ENCODE peak calls at places on chromosomes 2 and 18, in nine cellular contexts. O, B, P, J, I, T, Y, U and X are unnamed samples.
A peak's percentile ranks its signal among the peaks of the same experiment; 100 is the strongest.

GRCh38 chr2:211281430-211282073 is 725.2 kb downstream of the CPS1 start:
- DNase-seq in O (no peak), B (peak; percentile 61), P (no peak), J (no peak), I (peak; percentile 12), T (no peak), Y (peak; percentile 7), U (no peak), X (no peak)

GRCh38 chr18:69948919-69949537 is 1.4 kb upstream of the CD226 start:
- DNase-seq in O (no peak), B (no peak), P (no peak), J (no peak), I (peak; percentile 14), T (no peak), Y (no peak), U (no peak), X (peak; percentile 84)

GRCh38 chr2:45782436-45782835 is 131.0 kb downstream of the PRKCE start:
- DNase-seq in O (no peak), B (no peak), P (no peak), J (no peak), I (no peak), T (no peak), Y (no peak), U (no peak), X (no peak)

GRCh38 chr2:189350515-189351209 is 90.6 kb upstream of the WDR75 start:
- DNase-seq in O (peak; percentile 93), B (no peak), P (peak; percentile 30), J (no peak), I (no peak), T (no peak), Y (peak; percentile 69), U (no peak), X (no peak)

GRCh38 chr2:237113026-237113810 is 27.5 kb downstream of the COPS8 start:
- DNase-seq in O (no peak), B (no peak), P (no peak), J (no peak), I (no peak), T (no peak), Y (no peak), U (no peak), X (no peak)

GRCh38 chr2:19801367-19802087 is 100.3 kb downstream of the TTC32 start:
- DNase-seq in O (peak; percentile 100), B (no peak), P (peak; percentile 82), J (no peak), I (no peak), T (peak; percentile 81), Y (peak; percentile 98), U (peak; percentile 39), X (no peak)

GRCh38 chr2:200585730-200586643 is at the start of gene AOX1:
- DNase-seq in O (peak; percentile 67), B (peak; percentile 86), P (peak; percentile 73), J (peak; percentile 9), I (peak; percentile 94), T (no peak), Y (no peak), U (peak; percentile 49), X (no peak)

GRCh38 chr2:144894612-144895300 is 374.8 kb upstream of the ZEB2 start:
- DNase-seq in O (no peak), B (peak; percentile 46), P (no peak), J (no peak), I (peak; percentile 78), T (no peak), Y (no peak), U (no peak), X (no peak)

GRCh38 chr2:39313575-39313974 is 69.8 kb upstream of the CDKL4 start:
- DNase-seq in O (peak; percentile 87), B (no peak), P (no peak), J (no peak), I (no peak), T (no peak), Y (peak; percentile 29), U (no peak), X (no peak)

GRCh38 chr2:224106794-224107193 is 67.7 kb upstream of the SERPINE2 start:
- DNase-seq in O (no peak), B (no peak), P (no peak), J (no peak), I (no peak), T (no peak), Y (no peak), U (no peak), X (no peak)

DNA sequence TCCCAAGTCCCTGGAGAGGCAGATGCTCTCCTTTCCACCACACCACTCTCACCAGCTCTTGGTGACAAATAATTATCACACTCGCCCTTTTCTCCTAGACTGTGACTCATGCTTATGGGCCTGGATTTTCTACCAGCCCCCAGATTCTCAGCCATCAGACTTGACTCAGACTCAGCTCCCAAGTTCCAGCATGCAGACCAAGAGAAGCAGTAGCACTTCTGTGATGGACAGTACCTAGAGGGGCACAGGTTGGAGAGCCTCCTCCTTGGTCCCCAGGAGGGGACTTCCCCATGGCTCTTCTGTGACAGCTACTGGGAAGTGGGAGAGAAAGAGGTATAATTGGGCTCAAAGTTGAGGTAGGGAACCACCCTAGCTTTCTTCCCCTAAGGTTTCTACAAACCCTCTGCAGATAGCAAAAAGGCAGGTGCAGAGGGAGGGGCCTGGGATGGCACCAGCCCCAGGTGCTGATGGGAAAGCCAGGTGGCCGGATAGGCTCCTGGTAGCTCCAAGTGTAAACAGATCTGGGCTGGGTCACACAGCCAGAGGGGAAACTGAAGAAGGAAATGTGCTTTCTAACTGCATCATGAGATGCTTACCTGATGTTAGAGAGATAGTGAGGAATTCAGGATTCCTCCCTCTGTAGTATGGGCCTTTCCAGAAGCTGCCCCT is 4.1 kb downstream of the TCF23 start:
- DNase-seq in O (peak; percentile 83), B (no peak), P (no peak), J (peak; percentile 85), I (no peak), T (no peak), Y (peak; percentile 11), U (no peak), X (peak; percentile 83)
- TF ChIP-seq EZH2phosphoT487 in O (no peak), B (no peak), P (no peak), J (no peak), I (no peak), T (no peak), Y (no peak), U (no peak), X (no peak)

GRCh38 chr2:47277187-47277586 is 122.1 kb upstream of the STPG4 start:
- DNase-seq in O (no peak), B (no peak), P (no peak), J (no peak), I (no peak), T (no peak), Y (no peak), U (no peak), X (no peak)

GRCh38 chr2:47277987-47278386 is 122.9 kb upstream of the STPG4 start:
- DNase-seq in O (no peak), B (no peak), P (no peak), J (no peak), I (no peak), T (no peak), Y (no peak), U (no peak), X (no peak)

GRCh38 chr2:47283687-47284086 is 119.3 kb upstream of the MSH2 start:
- DNase-seq in O (no peak), B (no peak), P (no peak), J (no peak), I (no peak), T (no peak), Y (no peak), U (no peak), X (no peak)

DNA sequence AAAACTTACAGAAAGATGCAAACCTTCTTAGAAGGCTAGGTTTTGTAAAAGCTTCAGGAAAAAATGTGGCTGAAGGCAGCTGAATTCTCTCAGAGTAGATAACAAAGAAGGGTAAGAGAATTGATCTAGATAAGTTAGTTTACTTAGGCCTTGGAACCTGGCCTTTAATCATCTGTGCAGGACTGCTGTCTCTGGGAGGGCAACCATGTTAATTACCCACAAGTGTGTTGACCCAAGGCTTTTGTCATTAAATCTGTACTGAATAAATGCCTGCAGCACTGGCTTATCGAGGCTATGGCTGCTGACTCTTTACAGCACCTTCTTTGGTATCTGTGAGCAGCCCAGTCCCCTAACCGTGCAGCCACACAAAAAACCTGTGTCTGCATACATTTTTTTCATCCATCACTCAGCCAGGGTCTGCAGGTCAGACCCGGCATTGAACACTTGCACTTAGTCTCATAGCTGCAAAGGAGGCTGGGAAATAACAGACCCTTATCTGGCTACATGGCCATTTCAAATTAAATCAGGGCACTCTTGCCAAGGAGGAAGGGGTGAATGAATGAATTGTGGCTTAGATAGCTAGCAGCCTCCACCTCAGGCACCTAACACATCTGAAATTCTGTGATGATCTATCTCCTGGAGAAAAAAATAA is 120.2 kb upstream of the MSH2 start:
- DNase-seq in O (no peak), B (no peak), P (no peak), J (no peak), I (no peak), T (no peak), Y (no peak), U (no peak), X (no peak)
- TF ChIP-seq EZH2phosphoT487 in O (no peak), B (no peak), P (no peak), J (no peak), I (no peak), T (no peak), Y (no peak), U (no peak), X (no peak)

GRCh38 chr2:176449852-176450251 is 180.6 kb downstream of the MTX2 start:
- DNase-seq in O (peak; percentile 36), B (peak; percentile 10), P (no peak), J (no peak), I (peak; percentile 97), T (no peak), Y (no peak), U (no peak), X (no peak)
- TF ChIP-seq EZH2phosphoT487 in O (no peak), B (no peak), P (no peak), J (no peak), I (no peak), T (no peak), Y (no peak), U (no peak), X (no peak)

GRCh38 chr2:152379089-152379488 is 44.1 kb downstream of the FMNL2 start:
- DNase-seq in O (no peak), B (no peak), P (no peak), J (no peak), I (no peak), T (no peak), Y (peak; percentile 65), U (no peak), X (no peak)
- TF ChIP-seq EZH2phosphoT487 in O (no peak), B (no peak), P (no peak), J (no peak), I (no peak), T (no peak), Y (no peak), U (no peak), X (no peak)

GRCh38 chr2:230097841-230098240 is 29.1 kb upstream of the SLC16A14 start:
- DNase-seq in O (no peak), B (no peak), P (no peak), J (no peak), I (no peak), T (no peak), Y (peak; percentile 84), U (no peak), X (no peak)
- TF ChIP-seq EZH2phosphoT487 in O (no peak), B (no peak), P (no peak), J (no peak), I (no peak), T (no peak), Y (no peak), U (no peak), X (no peak)